ENCODE peak calls at places on chromosomes 3 and 15, in five cellular contexts. J is EL, T is renal cortical epithelial cell, Y is NCI-H748 treated with DMSO at 0.1 percent for 48 hours, O is NT2/D1. X is an unnamed sample.

GRCh38 chr3:50161320-50161719 is 6.2 kb downstream of the SEMA3F start:
- DNase-seq in J (no peak), T (no peak), Y (no peak), O (no peak), X (no peak)

GRCh38 chr3:196284396-196284795 is 3.1 kb downstream of the PCYT1A start:
- DNase-seq in J (no peak), T (no peak), Y (no peak), O (no peak), X (no peak)

GRCh38 chr15:47870956-47871625 is 153.8 kb downstream of the SEMA6D start:
- DNase-seq in J (peak), T (peak), Y (no peak), O (no peak), X (peak)

GRCh38 chr15:51180534-51180933 is 85.8 kb upstream of the TNFAIP8L3 start:
- DNase-seq in J (no peak), T (no peak), Y (no peak), O (no peak), X (no peak)

GRCh38 chr15:70362911-70363310 is 265.2 kb upstream of the TLE3 start:
- DNase-seq in J (peak), T (peak), Y (no peak), O (no peak), X (peak)

GRCh38 chr15:76799760-76800159 is 105.4 kb downstream of the SCAPER start:
- DNase-seq in J (peak), T (peak), Y (no peak), O (no peak), X (no peak)

GRCh38 chr3:30964612-30965011 is 70.2 kb upstream of the GADL1 start:
- DNase-seq in J (no peak), T (peak), Y (no peak), O (no peak), X (no peak)

GRCh38 chr3:8301977-8302589 is 199.5 kb upstream of the LMCD1 start:
- DNase-seq in J (peak), T (peak), Y (no peak), O (peak), X (peak)

GRCh38 chr3:12221663-12222062 is 63.0 kb upstream of the TIMP4 start:
- DNase-seq in J (no peak), T (peak), Y (no peak), O (no peak), X (no peak)

GRCh38 chr3:124172297-124172696 is 180.4 kb upstream of the ROPN1 start:
- DNase-seq in J (no peak), T (no peak), Y (no peak), O (no peak), X (no peak)

GRCh38 chr3:172808969-172809546 is 58.5 kb downstream of the ECT2 start:
- DNase-seq in J (peak), T (peak), Y (peak), O (no peak), X (peak)

GRCh38 chr15:68511073-68511991 is 67.5 kb upstream of the CORO2B start:
- DNase-seq in J (peak), T (peak), Y (no peak), O (no peak), X (no peak)

GRCh38 chr15:32994810-32995424 is 199.6 kb downstream of the FMN1 start:
- DNase-seq in J (peak), T (peak), Y (peak), O (no peak), X (peak)

GRCh38 chr3:197000211-197000610 is 29.4 kb downstream of the MELTF start:
- DNase-seq in J (peak), T (no peak), Y (no peak), O (no peak), X (no peak)

GRCh38 chr3:30180305-30181275 is 425.8 kb upstream of the TGFBR2 start:
- DNase-seq in J (no peak), T (peak), Y (no peak), O (no peak), X (no peak)

GRCh38 chr3:64084640-64085039 is 61.3 kb upstream of the PSMD6 start:
- DNase-seq in J (peak), T (peak), Y (no peak), O (no peak), X (no peak)

GRCh38 chr3:107044587-107045119 is 332.6 kb upstream of the CCDC54 start:
- DNase-seq in J (no peak), T (no peak), Y (no peak), O (no peak), X (no peak)

GRCh38 chr3:64203969-64204632 is 21.2 kb downstream of the PRICKLE2 start:
- DNase-seq in J (no peak), T (peak), Y (no peak), O (no peak), X (no peak)

GRCh38 chr15:91152896-91153581 is 53.0 kb downstream of the SV2B start:
- DNase-seq in J (no peak), T (no peak), Y (no peak), O (no peak), X (no peak)

GRCh38 chr3:12553921-12554391 is 2.9 kb upstream of the MKRN2 start:
- DNase-seq in J (peak), T (no peak), Y (peak), O (peak), X (peak)

GRCh38 chr3:14806641-14807263 is 12.0 kb upstream of the FGD5 start:
- DNase-seq in J (peak), T (peak), Y (no peak), O (no peak), X (no peak)

GRCh38 chr3:108031893-108032292 is 58.9 kb downstream of the CD47 start:
- DNase-seq in J (peak), T (peak), Y (no peak), O (no peak), X (no peak)

GRCh38 chr3:149203758-149204157 is 17.9 kb downstream of the CP start:
- DNase-seq in J (no peak), T (no peak), Y (no peak), O (no peak), X (no peak)

GRCh38 chr3:100562224-100562857 is 47.1 kb upstream of the ADGRG7 start:
- DNase-seq in J (no peak), T (no peak), Y (no peak), O (no peak), X (no peak)

GRCh38 chr15:95845862-95846515 is 484.5 kb upstream of the NR2F2 start:
- DNase-seq in J (no peak), T (no peak), Y (no peak), O (no peak), X (no peak)

GRCh38 chr3:31050296-31050695 is 155.8 kb upstream of the GADL1 start:
- DNase-seq in J (no peak), T (no peak), Y (no peak), O (no peak), X (no peak)

GRCh38 chr3:14788644-14789043 is 30.1 kb upstream of the FGD5 start:
- DNase-seq in J (no peak), T (no peak), Y (no peak), O (no peak), X (no peak)

GRCh38 chr3:7270731-7271130 is 409.8 kb downstream of the GRM7 start:
- DNase-seq in J (no peak), T (no peak), Y (no peak), O (no peak), X (no peak)

GRCh38 chr3:87420171-87420570 is 143.8 kb upstream of the POU1F1 start:
- DNase-seq in J (no peak), T (no peak), Y (no peak), O (no peak), X (no peak)

GRCh38 chr3:139868773-139869172 is 66.2 kb upstream of the CLSTN2 start:
- DNase-seq in J (no peak), T (no peak), Y (no peak), O (no peak), X (no peak)

GRCh38 chr3:160641675-160642330 is 35.2 kb upstream of the ARL14 start:
- DNase-seq in J (peak), T (peak), Y (no peak), O (no peak), X (no peak)

GRCh38 chr3:196965804-196966173 is 2.8 kb downstream of the PIGZ start:
- DNase-seq in J (no peak), T (no peak), Y (no peak), O (no peak), X (no peak)

GRCh38 chr3:170584585-170585007 is 1.3 kb downstream of the SLC7A14 start:
- DNase-seq in J (peak), T (peak), Y (no peak), O (peak), X (no peak)

GRCh38 chr3:23696842-23697241 is 108.9 kb upstream of the UBE2E1 start:
- DNase-seq in J (no peak), T (peak), Y (peak), O (no peak), X (peak)

GRCh38 chr3:35663471-35663870 is 24.1 kb downstream of the ARPP21 start:
- DNase-seq in J (no peak), T (peak), Y (no peak), O (no peak), X (no peak)

GRCh38 chr15:66872394-66872793 is 170.4 kb downstream of the SMAD6 start:
- DNase-seq in J (no peak), T (peak), Y (no peak), O (no peak), X (no peak)

GRCh38 chr3:134477938-134478337 is 7.8 kb downstream of the ANAPC13 start:
- DNase-seq in J (peak), T (peak), Y (no peak), O (no peak), X (no peak)

GRCh38 chr15:88894348-88894818 is 961 bp downstream of the HAPLN3 start:
- DNase-seq in J (no peak), T (no peak), Y (peak), O (peak), X (peak)

GRCh38 chr3:24548278-24548677 is 53.6 kb upstream of the THRB start:
- DNase-seq in J (peak), T (no peak), Y (no peak), O (no peak), X (peak)

GRCh38 chr3:45606991-45607712 is 12.6 kb downstream of the LIMD1 start:
- DNase-seq in J (peak), T (no peak), Y (no peak), O (no peak), X (no peak)